ENCODE peak calls at places on chromosome 5, in nine cellular contexts. X, L, P, K, R, G, J, V and E are unnamed samples.

GRCh38 chr5:73451218-73452130 is 2.9 kb upstream of the FOXD1 start:
- DNase-seq in X (peak), L (peak), P (peak), K (peak), R (peak), G (no peak), J (no peak), V (peak), E (peak)

GRCh38 chr5:143182901-143183820 is 220.3 kb downstream of the NR3C1 start:
- DNase-seq in X (peak), L (peak), P (no peak), K (no peak), R (no peak), G (peak), J (no peak), V (no peak), E (no peak)

GRCh38 chr5:126970517-126971017 is 59.8 kb downstream of the MARCHF3 start:
- DNase-seq in X (peak), L (peak), P (no peak), K (no peak), R (peak), G (no peak), J (no peak), V (no peak), E (no peak)

GRCh38 chr5:177412603-177413233 is 3.4 kb upstream of the F12 start:
- DNase-seq in X (no peak), L (no peak), P (no peak), K (no peak), R (no peak), G (no peak), J (no peak), V (no peak), E (no peak)

GRCh38 chr5:149672701-149673455 is 57.2 kb upstream of the PPARGC1B start:
- DNase-seq in X (no peak), L (no peak), P (no peak), K (no peak), R (no peak), G (no peak), J (no peak), V (no peak), E (no peak)

GRCh38 chr5:170151105-170151831 is 45.6 kb downstream of the FOXI1 start:
- DNase-seq in X (peak), L (peak), P (no peak), K (peak), R (peak), G (no peak), J (no peak), V (peak), E (no peak)

GRCh38 chr5:132510076-132510475 is 19.5 kb upstream of the IRF1 start:
- DNase-seq in X (peak), L (peak), P (no peak), K (no peak), R (peak), G (no peak), J (no peak), V (no peak), E (no peak)

GRCh38 chr5:170135796-170136490 is 30.2 kb downstream of the FOXI1 start:
- DNase-seq in X (no peak), L (peak), P (no peak), K (peak), R (no peak), G (no peak), J (no peak), V (no peak), E (no peak)

GRCh38 chr5:160289721-160290120 is 22.6 kb downstream of the CCNJL start:
- DNase-seq in X (no peak), L (no peak), P (no peak), K (peak), R (no peak), G (no peak), J (no peak), V (no peak), E (no peak)

GRCh38 chr5:8340739-8341344 is 471.9 kb downstream of the MTRR start:
- DNase-seq in X (peak), L (peak), P (no peak), K (no peak), R (peak), G (no peak), J (no peak), V (no peak), E (no peak)

GRCh38 chr5:94810281-94810680 is 191.8 kb downstream of the SLF1 start:
- DNase-seq in X (no peak), L (no peak), P (no peak), K (no peak), R (no peak), G (no peak), J (no peak), V (no peak), E (no peak)

GRCh38 chr5:148482697-148483462 is 99.1 kb downstream of the FBXO38 start:
- DNase-seq in X (peak), L (peak), P (peak), K (peak), R (peak), G (peak), J (no peak), V (peak), E (peak)

GRCh38 chr5:149853019-149853648 is 91.5 kb downstream of the PDE6A start:
- DNase-seq in X (peak), L (peak), P (peak), K (peak), R (peak), G (peak), J (peak), V (peak), E (peak)

GRCh38 chr5:150492621-150493020 is 15.3 kb upstream of the NDST1 start:
- DNase-seq in X (peak), L (no peak), P (no peak), K (no peak), R (peak), G (no peak), J (no peak), V (no peak), E (no peak)

GRCh38 chr5:90968319-90968718 is 409.7 kb downstream of the ADGRV1 start:
- DNase-seq in X (no peak), L (no peak), P (no peak), K (no peak), R (no peak), G (no peak), J (no peak), V (no peak), E (no peak)

GRCh38 chr5:124795829-124796228 is 49.4 kb upstream of the ZNF608 start:
- DNase-seq in X (no peak), L (no peak), P (no peak), K (no peak), R (no peak), G (no peak), J (no peak), V (no peak), E (no peak)

GRCh38 chr5:35031276-35031675 is 16.5 kb downstream of the AGXT2 start:
- DNase-seq in X (peak), L (peak), P (no peak), K (no peak), R (no peak), G (no peak), J (no peak), V (no peak), E (no peak)

GRCh38 chr5:17440766-17441165 is 57.3 kb upstream of the TAF11L2 start:
- DNase-seq in X (no peak), L (no peak), P (no peak), K (no peak), R (no peak), G (no peak), J (no peak), V (no peak), E (no peak)

GRCh38 chr5:10583663-10584572 is 20.0 kb downstream of the ANKRD33B start:
- DNase-seq in X (no peak), L (no peak), P (no peak), K (no peak), R (no peak), G (no peak), J (no peak), V (no peak), E (no peak)

GRCh38 chr5:177491983-177492746 is 5.2 kb downstream of the PDLIM7 start:
- DNase-seq in X (no peak), L (no peak), P (no peak), K (no peak), R (no peak), G (no peak), J (no peak), V (no peak), E (no peak)

GRCh38 chr5:179271301-179271650 is 74.0 kb downstream of the ADAMTS2 start:
- DNase-seq in X (no peak), L (no peak), P (no peak), K (no peak), R (no peak), G (no peak), J (no peak), V (no peak), E (no peak)

GRCh38 chr5:14089198-14089597 is 53.9 kb upstream of the TRIO start:
- DNase-seq in X (no peak), L (no peak), P (no peak), K (no peak), R (no peak), G (no peak), J (no peak), V (no peak), E (no peak)

GRCh38 chr5:88555658-88556057 is 287.0 kb upstream of the TMEM161B start:
- DNase-seq in X (no peak), L (no peak), P (no peak), K (no peak), R (no peak), G (no peak), J (no peak), V (peak), E (no peak)

GRCh38 chr5:79843450-79844388 is 147.3 kb downstream of the MTX3 start:
- DNase-seq in X (no peak), L (no peak), P (no peak), K (no peak), R (no peak), G (no peak), J (no peak), V (no peak), E (no peak)

GRCh38 chr5:176492431-176492830 is 44.2 kb downstream of the FAF2 start:
- DNase-seq in X (peak), L (peak), P (no peak), K (no peak), R (no peak), G (no peak), J (no peak), V (no peak), E (no peak)

GRCh38 chr5:131082034-131082550 is 83.0 kb downstream of the HINT1 start:
- DNase-seq in X (no peak), L (peak), P (no peak), K (no peak), R (no peak), G (no peak), J (no peak), V (no peak), E (no peak)

GRCh38 chr5:126044111-126044668 is 379.0 kb upstream of the GRAMD2B start:
- DNase-seq in X (peak), L (peak), P (no peak), K (no peak), R (peak), G (no peak), J (no peak), V (no peak), E (peak)

GRCh38 chr5:26942481-26942880 is 95.9 kb downstream of the CDH9 start:
- DNase-seq in X (peak), L (peak), P (no peak), K (no peak), R (peak), G (no peak), J (no peak), V (no peak), E (no peak)

GRCh38 chr5:121199238-121199999 is 652.3 kb upstream of the FTMT start:
- DNase-seq in X (peak), L (peak), P (no peak), K (no peak), R (peak), G (no peak), J (peak), V (no peak), E (no peak)

GRCh38 chr5:175860531-175861045 is 10.8 kb upstream of the CPLX2 start:
- DNase-seq in X (no peak), L (no peak), P (no peak), K (no peak), R (no peak), G (no peak), J (no peak), V (no peak), E (no peak)

GRCh38 chr5:159393854-159394274 is 63.6 kb upstream of the IL12B start:
- DNase-seq in X (no peak), L (no peak), P (no peak), K (no peak), R (no peak), G (no peak), J (no peak), V (no peak), E (no peak)

GRCh38 chr5:29321591-29321990 is 1871.9 kb upstream of the CDH6 start:
- DNase-seq in X (no peak), L (no peak), P (no peak), K (no peak), R (no peak), G (no peak), J (no peak), V (no peak), E (no peak)

GRCh38 chr5:74579215-74579614 is 61.3 kb downstream of the ENC1 start:
- DNase-seq in X (no peak), L (no peak), P (peak), K (no peak), R (no peak), G (no peak), J (no peak), V (no peak), E (no peak)

GRCh38 chr5:56815657-56816545 is 552 bp downstream of the MAP3K1 start:
- DNase-seq in X (peak), L (peak), P (peak), K (peak), R (peak), G (peak), J (peak), V (no peak), E (peak)

GRCh38 chr5:150619359-150620230 is 20.9 kb upstream of the SYNPO start:
- DNase-seq in X (peak), L (peak), P (no peak), K (peak), R (peak), G (no peak), J (peak), V (no peak), E (peak)

GRCh38 chr5:131679911-131680310 is 44.9 kb upstream of the RAPGEF6 start:
- DNase-seq in X (peak), L (peak), P (no peak), K (no peak), R (peak), G (no peak), J (no peak), V (no peak), E (no peak)

GRCh38 chr5:147415663-147416062 is 94.2 kb downstream of the DPYSL3 start:
- DNase-seq in X (peak), L (no peak), P (no peak), K (no peak), R (no peak), G (no peak), J (no peak), V (no peak), E (no peak)

GRCh38 chr5:155898284-155898683 is 428.7 kb upstream of the SGCD start:
- DNase-seq in X (no peak), L (no peak), P (no peak), K (no peak), R (no peak), G (no peak), J (no peak), V (no peak), E (no peak)

GRCh38 chr5:83473344-83474169 is 2.0 kb downstream of the VCAN start:
- DNase-seq in X (peak), L (peak), P (no peak), K (peak), R (peak), G (peak), J (peak), V (peak), E (peak)

GRCh38 chr5:57650360-57651069 is 167.9 kb upstream of the ACTBL2 start:
- DNase-seq in X (peak), L (peak), P (no peak), K (no peak), R (peak), G (peak), J (no peak), V (peak), E (no peak)

DNA sequence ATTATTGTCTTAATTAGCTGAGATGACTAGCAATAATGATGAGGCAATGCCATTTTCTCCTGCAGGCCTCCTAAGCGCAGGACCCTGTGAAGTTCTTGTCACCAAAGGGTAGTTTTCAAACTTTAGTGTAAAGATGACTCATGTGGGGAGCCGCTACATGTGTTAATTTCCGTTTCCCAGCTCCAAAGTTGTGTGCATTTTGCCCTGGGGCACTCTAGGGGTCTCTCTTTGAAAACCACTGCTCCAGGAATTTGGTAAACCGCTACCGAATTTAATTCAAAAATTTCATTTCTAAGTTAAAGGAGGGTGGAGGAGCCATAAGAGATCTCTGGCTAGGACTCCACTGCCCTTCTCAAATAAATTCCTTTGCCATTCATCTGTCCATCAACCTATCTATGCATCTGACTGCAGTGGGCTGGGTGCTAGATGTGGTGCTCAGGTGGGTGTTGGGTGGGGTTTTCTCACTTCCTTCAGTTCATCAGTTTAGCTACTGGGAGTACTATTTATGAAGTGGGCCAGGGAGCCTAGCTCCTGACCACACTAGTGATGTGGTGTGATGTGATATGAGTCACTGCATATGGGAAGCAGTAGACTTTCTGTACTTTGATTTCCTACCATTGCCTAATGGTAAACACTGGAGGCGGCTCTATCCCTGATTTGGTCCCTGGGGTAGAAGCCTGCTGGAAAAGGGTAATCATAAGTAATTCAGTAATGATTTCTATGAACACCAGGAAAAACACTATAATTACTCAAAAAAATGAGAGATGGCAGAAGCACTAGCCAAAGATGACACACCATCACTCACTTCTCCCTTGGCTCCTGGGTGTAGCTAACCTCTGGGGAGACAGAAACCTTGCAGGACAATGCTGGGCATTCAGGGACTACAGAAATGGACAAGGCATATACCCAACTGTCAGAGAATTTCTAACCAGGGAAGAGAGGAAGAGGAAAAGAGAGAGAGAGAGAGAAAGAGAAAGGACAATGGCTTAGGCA is 4.0 kb upstream of the ZSWIM6 start:
- DNase-seq in X (peak), L (peak), P (no peak), K (no peak), R (peak), G (no peak), J (no peak), V (no peak), E (no peak)
- TF ChIP-seq CTCF in X (no peak), L (peak), P (no peak), K (no peak), R (no peak), G (no peak), J (no peak), V (no peak), E (no peak)

GRCh38 chr5:138257583-138257982 is 16.8 kb downstream of the GFRA3 start:
- DNase-seq in X (no peak), L (no peak), P (no peak), K (no peak), R (no peak), G (no peak), J (no peak), V (no peak), E (no peak)

GRCh38 chr5:138264183-138264582 is 10.2 kb downstream of the GFRA3 start:
- DNase-seq in X (no peak), L (no peak), P (no peak), K (no peak), R (no peak), G (no peak), J (no peak), V (no peak), E (no peak)

GRCh38 chr5:138263581-138263980 is 10.8 kb downstream of the GFRA3 start:
- DNase-seq in X (no peak), L (no peak), P (no peak), K (no peak), R (no peak), G (no peak), J (no peak), V (no peak), E (no peak)

GRCh38 chr5:138252944-138253343 is 21.5 kb downstream of the GFRA3 start:
- DNase-seq in X (no peak), L (no peak), P (no peak), K (no peak), R (no peak), G (no peak), J (no peak), V (no peak), E (no peak)

DNA sequence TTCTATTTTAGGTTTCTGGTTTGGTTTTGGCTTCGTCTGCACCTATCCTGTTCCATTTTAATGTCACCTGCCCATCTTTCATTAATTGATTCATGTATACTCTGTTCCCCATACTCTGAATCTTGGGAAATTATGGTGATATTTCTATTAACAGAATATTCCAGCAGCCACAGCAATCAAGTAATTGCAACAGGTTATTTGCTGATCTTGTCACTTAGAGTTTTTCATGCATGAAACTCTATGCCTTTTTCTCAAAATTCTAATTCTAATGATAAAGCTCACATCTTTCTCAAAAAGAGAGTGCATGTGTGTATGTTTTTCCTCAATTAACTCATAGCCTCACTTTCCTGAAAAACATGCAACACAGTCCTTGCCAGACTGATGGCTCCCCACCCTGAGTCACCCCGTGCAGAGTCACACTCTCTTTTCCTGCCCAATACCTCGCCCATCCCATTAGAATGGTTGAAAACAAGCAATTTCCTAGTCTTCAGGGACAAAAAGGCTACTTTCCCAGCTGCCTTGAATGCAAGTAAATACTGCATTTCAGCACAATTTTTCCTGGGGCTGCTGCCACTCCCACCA is 15.6 kb downstream of the GFRA3 start:
- DNase-seq in X (no peak), L (no peak), P (no peak), K (no peak), R (no peak), G (no peak), J (no peak), V (no peak), E (no peak)
- TF ChIP-seq CTCF in X (no peak), L (no peak), P (no peak), K (no peak), R (no peak), G (no peak), J (no peak), V (no peak), E (no peak)

GRCh38 chr5:577800-578199 is 34.3 kb upstream of the CEP72 start:
- DNase-seq in X (no peak), L (no peak), P (no peak), K (no peak), R (no peak), G (no peak), J (no peak), V (no peak), E (no peak)
- TF ChIP-seq CTCF in X (no peak), L (no peak), P (no peak), K (no peak), R (no peak), G (no peak), J (no peak), V (no peak), E (no peak)

GRCh38 chr5:133746834-133747233 is 134.5 kb upstream of the FSTL4 start:
- DNase-seq in X (no peak), L (no peak), P (no peak), K (no peak), R (no peak), G (no peak), J (no peak), V (no peak), E (no peak)
- TF ChIP-seq CTCF in X (no peak), L (no peak), P (no peak), K (no peak), R (peak), G (no peak), J (no peak), V (peak), E (no peak)